ENCODE peak calls at places on chromosome 4, in seven cellular contexts. F, T, V, K, L, M and Y are unnamed samples.

GRCh38 chr4:67871867-67872266 is 11.9 kb downstream of the TMPRSS11D start:
- DNase-seq in F (peak), T (no peak), V (no peak), K (peak), L (peak), M (no peak), Y (peak)

GRCh38 chr4:155543126-155543765 is 123.4 kb upstream of the GUCY1A1 start:
- DNase-seq in F (peak), T (no peak), V (no peak), K (peak), L (no peak), M (no peak), Y (no peak)

GRCh38 chr4:148044889-148045352 is 313.0 kb downstream of the ARHGAP10 start:
- DNase-seq in F (no peak), T (no peak), V (no peak), K (peak), L (no peak), M (no peak), Y (no peak)

GRCh38 chr4:32268949-32269348 is 1548.8 kb downstream of the PCDH7 start:
- DNase-seq in F (no peak), T (no peak), V (no peak), K (peak), L (peak), M (no peak), Y (no peak)

GRCh38 chr4:22389240-22389871 is 126.5 kb downstream of the ADGRA3 start:
- DNase-seq in F (peak), T (peak), V (peak), K (peak), L (peak), M (no peak), Y (peak)

GRCh38 chr4:165207016-165207430 is 338 bp upstream of the KLHL2 start:
- DNase-seq in F (peak), T (peak), V (peak), K (no peak), L (peak), M (no peak), Y (no peak)

GRCh38 chr4:163544407-163545038 is 50.0 kb downstream of the TMA16 start:
- DNase-seq in F (peak), T (peak), V (peak), K (peak), L (peak), M (peak), Y (peak)

GRCh38 chr4:76549765-76550164 is 114.7 kb downstream of the SHROOM3 start:
- DNase-seq in F (no peak), T (no peak), V (no peak), K (no peak), L (no peak), M (no peak), Y (no peak)

GRCh38 chr4:138797646-138798045 is 217.9 kb upstream of the NOCT start:
- DNase-seq in F (no peak), T (no peak), V (no peak), K (no peak), L (no peak), M (no peak), Y (no peak)

GRCh38 chr4:113051361-113051760 is 1.9 kb downstream of the ANK2 start:
- DNase-seq in F (no peak), T (no peak), V (no peak), K (no peak), L (no peak), M (no peak), Y (no peak)

GRCh38 chr4:123699823-123700822 is 303.5 kb downstream of the SPRY1 start:
- DNase-seq in F (peak), T (no peak), V (no peak), K (peak), L (peak), M (no peak), Y (peak)

GRCh38 chr4:87939978-87940690 is 35.4 kb upstream of the SPP1 start:
- DNase-seq in F (no peak), T (no peak), V (no peak), K (no peak), L (no peak), M (no peak), Y (no peak)

GRCh38 chr4:7739918-7740865 is 199.5 kb downstream of the AFAP1 start:
- DNase-seq in F (no peak), T (no peak), V (no peak), K (no peak), L (no peak), M (no peak), Y (no peak)
- H2AK5ac ChIP-seq in F (no peak), T (peak), V (no peak), K (no peak), L (no peak), M (no peak), Y (no peak)

GRCh38 chr4:110621328-110621812 is 1.5 kb downstream of the PITX2 start:
- DNase-seq in F (no peak), T (no peak), V (no peak), K (peak), L (peak), M (no peak), Y (no peak)

GRCh38 chr4:110621839-110622751 is 782 bp downstream of the PITX2 start:
- DNase-seq in F (no peak), T (peak), V (peak), K (peak), L (peak), M (peak), Y (peak)

GRCh38 chr4:110624016-110624770 is 1.3 kb upstream of the PITX2 start:
- DNase-seq in F (no peak), T (no peak), V (no peak), K (no peak), L (peak), M (no peak), Y (no peak)

GRCh38 chr4:110623710-110624015 is 786 bp upstream of the PITX2 start:
- DNase-seq in F (no peak), T (no peak), V (no peak), K (no peak), L (no peak), M (no peak), Y (no peak)

DNA sequence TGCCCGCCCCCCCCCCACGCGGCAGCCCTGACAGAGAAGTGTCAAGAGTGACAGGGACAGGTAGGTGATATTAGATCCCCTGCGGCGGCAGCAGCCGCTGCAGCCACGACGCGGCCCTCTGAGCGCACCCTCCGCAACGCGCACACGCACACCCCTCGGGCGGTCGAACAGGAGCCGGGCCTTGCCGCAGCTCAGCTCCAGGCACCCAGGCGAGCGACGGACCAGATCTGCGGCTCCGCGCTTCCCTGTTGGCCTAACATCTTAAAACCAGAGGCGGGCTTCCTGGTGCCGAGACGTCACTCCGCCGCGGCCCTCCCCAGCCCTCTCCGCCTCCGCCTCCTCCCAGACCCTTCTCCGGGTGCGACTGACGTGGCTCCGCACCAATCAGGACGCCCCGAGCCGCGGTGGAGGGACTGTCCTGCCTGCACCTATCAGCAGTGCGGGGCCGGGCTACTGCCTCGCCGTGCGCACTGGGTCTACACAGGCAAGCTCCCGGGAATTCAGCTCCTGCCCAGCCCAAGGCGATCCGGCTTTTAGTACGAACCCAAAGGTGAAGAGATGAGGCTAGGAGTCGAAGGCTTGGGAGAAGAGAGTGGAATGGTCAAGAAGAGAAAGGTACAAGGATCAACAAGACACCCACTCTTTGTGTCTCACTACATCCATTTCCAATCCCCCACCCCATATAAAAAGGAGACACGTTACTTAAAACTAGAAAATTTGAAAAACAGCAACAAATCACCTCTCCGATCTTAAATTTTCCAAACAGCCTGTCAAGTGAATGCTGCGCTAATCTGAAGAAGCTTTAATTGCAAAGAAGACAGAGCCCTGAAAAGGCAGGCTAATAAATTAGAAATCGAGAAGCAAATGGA is at the start of gene PITX2:
- DNase-seq in F (peak), T (peak), V (peak), K (peak), L (peak), M (peak), Y (peak)
- H2AK5ac ChIP-seq in F (no peak), T (no peak), V (no peak), K (no peak), L (no peak), M (no peak), Y (no peak)

DNA sequence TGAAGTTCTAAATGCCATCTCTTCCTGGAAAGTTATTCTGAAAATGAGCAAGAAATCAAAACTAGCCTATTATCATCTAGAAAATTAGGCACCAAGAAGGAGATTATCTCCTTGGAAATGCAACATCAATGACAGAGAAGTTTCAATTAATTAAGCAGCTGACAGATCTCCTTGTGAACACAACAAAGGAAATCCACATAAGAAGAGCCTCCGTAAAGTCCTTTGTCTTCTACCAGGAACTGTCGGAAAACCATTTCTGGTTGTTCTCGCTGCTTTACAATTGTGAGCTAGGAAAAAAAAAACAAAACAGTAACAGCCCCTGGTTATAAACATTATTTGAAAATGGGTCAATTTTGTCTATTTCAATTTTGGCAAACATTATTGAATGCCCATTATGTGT is 38.2 kb downstream of the METTL14 start:
- DNase-seq in F (no peak), T (no peak), V (no peak), K (no peak), L (no peak), M (no peak), Y (no peak)
- H2AK5ac ChIP-seq in F (no peak), T (no peak), V (no peak), K (no peak), L (no peak), M (no peak), Y (no peak)

GRCh38 chr4:62342346-62342745 is 1142.2 kb downstream of the ADGRL3 start:
- DNase-seq in F (no peak), T (no peak), V (no peak), K (no peak), L (no peak), M (no peak), Y (no peak)
- H2AK5ac ChIP-seq in F (no peak), T (no peak), V (no peak), K (no peak), L (no peak), M (no peak), Y (no peak)

GRCh38 chr4:42083816-42084215 is 68.6 kb downstream of the BEND4 start:
- DNase-seq in F (peak), T (no peak), V (no peak), K (peak), L (no peak), M (no peak), Y (no peak)
- H2AK5ac ChIP-seq in F (no peak), T (no peak), V (no peak), K (no peak), L (no peak), M (no peak), Y (no peak)

GRCh38 chr4:143668930-143669553 is 31.4 kb downstream of the FREM3 start:
- DNase-seq in F (no peak), T (no peak), V (no peak), K (no peak), L (no peak), M (no peak), Y (no peak)
- H2AK5ac ChIP-seq in F (no peak), T (no peak), V (no peak), K (no peak), L (no peak), M (no peak), Y (no peak)

DNA sequence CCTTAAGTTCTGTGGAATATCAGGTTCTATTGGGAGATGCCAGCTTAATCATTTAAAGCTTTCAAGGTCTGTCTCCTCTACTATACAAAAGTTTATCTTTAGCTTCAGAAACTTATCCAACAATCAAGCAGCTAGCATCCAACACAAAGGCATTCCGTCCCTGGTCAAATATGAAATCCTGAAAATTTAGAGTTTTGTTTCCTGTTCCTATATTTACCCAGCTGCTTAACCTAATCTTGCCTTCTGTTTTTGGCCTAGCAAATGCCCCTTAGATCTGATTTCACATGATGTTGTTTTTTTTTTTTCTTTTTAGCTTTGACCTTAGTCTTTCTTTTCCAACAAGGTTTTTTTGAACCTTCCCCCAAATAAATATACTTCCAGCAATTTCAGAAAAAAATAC is 33.8 kb downstream of the FAM13A start:
- DNase-seq in F (no peak), T (no peak), V (no peak), K (no peak), L (no peak), M (no peak), Y (no peak)
- H2AK5ac ChIP-seq in F (no peak), T (no peak), V (no peak), K (no peak), L (no peak), M (no peak), Y (no peak)

GRCh38 chr4:143699331-143700059 is 980 bp downstream of the FREM3 start:
- DNase-seq in F (no peak), T (no peak), V (peak), K (no peak), L (no peak), M (no peak), Y (no peak)
- H2AK5ac ChIP-seq in F (no peak), T (peak), V (no peak), K (no peak), L (no peak), M (no peak), Y (no peak)

GRCh38 chr4:53647547-53647946 is 56.3 kb upstream of the LNX1 start:
- DNase-seq in F (no peak), T (no peak), V (no peak), K (no peak), L (no peak), M (no peak), Y (no peak)

GRCh38 chr4:53653484-53654053 is 62.3 kb upstream of the LNX1 start:
- DNase-seq in F (peak), T (no peak), V (no peak), K (peak), L (peak), M (no peak), Y (no peak)

GRCh38 chr4:53649357-53649756 is 58.1 kb upstream of the LNX1 start:
- DNase-seq in F (no peak), T (no peak), V (no peak), K (no peak), L (no peak), M (no peak), Y (no peak)

GRCh38 chr4:53654300-53654758 is 63.0 kb upstream of the LNX1 start:
- DNase-seq in F (peak), T (no peak), V (no peak), K (no peak), L (no peak), M (no peak), Y (no peak)

DNA sequence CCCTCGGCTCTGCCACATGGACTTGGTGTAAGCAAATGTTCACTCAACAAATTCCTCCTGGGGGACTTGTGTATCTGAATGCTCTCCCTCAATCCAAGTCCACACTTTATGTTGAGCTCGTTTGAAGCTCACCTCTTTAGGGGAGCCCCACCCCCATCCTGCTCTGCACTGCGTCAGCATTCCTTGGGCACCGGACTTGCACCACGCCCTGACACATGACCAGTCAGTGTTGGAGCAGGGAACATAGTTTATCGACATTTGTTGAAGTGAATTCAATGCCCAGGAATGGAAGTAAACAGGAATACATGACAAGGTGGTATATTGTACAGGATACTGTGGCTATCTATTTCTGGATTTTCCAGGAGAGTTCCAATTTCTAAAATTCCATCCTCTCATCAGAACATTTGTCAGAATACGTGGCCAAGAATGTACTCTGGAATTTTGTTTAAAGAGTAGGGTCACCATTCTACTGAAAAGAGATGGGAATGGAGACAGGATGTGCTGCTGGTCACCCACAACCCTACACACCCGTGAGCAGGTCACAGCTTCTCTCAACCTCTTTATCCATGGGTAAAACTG is 59.9 kb upstream of the LNX1 start:
- DNase-seq in F (peak), T (no peak), V (no peak), K (no peak), L (no peak), M (no peak), Y (no peak)
- H2AK5ac ChIP-seq in F (peak), T (no peak), V (no peak), K (no peak), L (no peak), M (no peak), Y (no peak)

GRCh38 chr4:26596843-26597242 is 13.0 kb downstream of the TBC1D19 start:
- DNase-seq in F (peak), T (no peak), V (no peak), K (no peak), L (no peak), M (no peak), Y (no peak)
- H2AK5ac ChIP-seq in F (no peak), T (no peak), V (no peak), K (no peak), L (no peak), M (no peak), Y (no peak)